ENCODE peak calls at places on chromosomes 6 and 20, in nine cellular contexts. S is heart left ventricle, F is A549, H is lower leg skin, Y is GM12892, A is uterus, L is IMR-90, E is ovary, W is stomach. U is an unnamed sample.

GRCh38 chr20:45685896-45686295 is 15.9 kb upstream of the WFDC11 start:
- DNase-seq in Y (no peak), E (no peak), H (no peak), F (peak), S (no peak), W (no peak), L (no peak), A (no peak), U (no peak)

GRCh38 chr20:56420940-56421688 is 9.1 kb downstream of the CASS4 start:
- DNase-seq in H (no peak), W (no peak), S (no peak), Y (no peak), E (no peak), L (no peak), F (no peak), A (no peak), U (no peak)

GRCh38 chr6:154805288-154805911 is 72.2 kb downstream of the SCAF8 start:
- DNase-seq in A (no peak), S (no peak), F (peak), W (no peak), L (peak), E (no peak), Y (no peak), H (no peak), U (no peak)

GRCh38 chr6:125791151-125791819 is 525 bp downstream of the NCOA7 start:
- DNase-seq in W (peak), L (peak), H (peak), A (peak), S (peak), E (peak), Y (no peak), F (peak), U (peak)

GRCh38 chr6:117829594-117830319 is 77.3 kb upstream of the SLC35F1 start:
- DNase-seq in E (no peak), A (no peak), F (peak), Y (no peak), W (no peak), H (no peak), S (no peak), L (peak), U (no peak)

GRCh38 chr6:83221886-83222479 is 28.8 kb downstream of the RWDD2A start:
- DNase-seq in F (no peak), H (no peak), Y (no peak), E (no peak), W (no peak), A (no peak), S (no peak), L (peak), U (no peak)

GRCh38 chr6:142728367-142728766 is 216.6 kb downstream of the HIVEP2 start:
- DNase-seq in Y (no peak), W (no peak), F (no peak), A (no peak), H (no peak), E (no peak), S (no peak), L (no peak), U (no peak)

GRCh38 chr20:56788671-56789610 is 159.8 kb downstream of the TFAP2C start:
- DNase-seq in Y (no peak), L (no peak), S (no peak), E (no peak), F (no peak), H (no peak), A (no peak), W (no peak), U (peak)

GRCh38 chr6:113450061-113450465 is 407.1 kb upstream of the MARCKS start:
- DNase-seq in Y (no peak), F (no peak), A (no peak), L (peak), E (no peak), H (no peak), S (no peak), W (no peak), U (no peak)

GRCh38 chr6:154615483-154616025 is 105.1 kb upstream of the CNKSR3 start:
- DNase-seq in H (peak), Y (no peak), L (peak), A (peak), E (peak), S (peak), F (peak), W (peak), U (peak)

GRCh38 chr20:24341781-24342180 is 127.6 kb upstream of the SYNDIG1 start:
- DNase-seq in F (no peak), H (no peak), Y (no peak), S (no peak), A (no peak), E (no peak), L (no peak), W (no peak), U (no peak)

GRCh38 chr20:47406849-47407682 is 50.6 kb upstream of the ZMYND8 start:
- DNase-seq in L (peak), H (no peak), S (no peak), E (no peak), Y (no peak), F (no peak), A (no peak), W (no peak), U (no peak)

GRCh38 chr20:35290186-35290886 is 1.9 kb downstream of the FAM83C start:
- DNase-seq in A (no peak), Y (no peak), L (no peak), W (no peak), S (no peak), H (no peak), F (no peak), E (no peak), U (no peak)

GRCh38 chr6:95087394-95088097 is 489.8 kb upstream of the MANEA start:
- DNase-seq in L (peak), E (no peak), Y (no peak), H (no peak), A (no peak), W (no peak), F (no peak), S (no peak), U (no peak)

GRCh38 chr20:57656252-57656820 is 36.1 kb upstream of the ZBP1 start:
- DNase-seq in L (no peak), F (no peak), S (peak), W (peak), Y (peak), H (no peak), A (peak), E (peak), U (no peak)

GRCh38 chr6:105193647-105194046 is 13.8 kb upstream of the POPDC3 start:
- DNase-seq in F (no peak), Y (no peak), E (no peak), L (peak), H (no peak), W (no peak), S (no peak), A (no peak), U (no peak)

GRCh38 chr6:113763883-113764282 is 93.3 kb upstream of the MARCKS start:
- DNase-seq in E (no peak), Y (peak), L (peak), H (no peak), W (no peak), S (no peak), F (peak), A (no peak), U (peak)

GRCh38 chr6:91716361-91716760 is 1129.5 kb upstream of the MAP3K7 start:
- DNase-seq in A (no peak), F (no peak), L (no peak), W (no peak), E (no peak), S (no peak), Y (no peak), H (no peak), U (no peak)

GRCh38 chr20:47999166-47999565 is 213.9 kb upstream of the SULF2 start:
- DNase-seq in S (no peak), A (no peak), L (no peak), W (no peak), H (no peak), F (no peak), E (no peak), Y (no peak), U (no peak)

GRCh38 chr6:26123675-26124549 is 36.7 kb downstream of the HFE start:
- DNase-seq in W (peak), H (peak), F (peak), S (peak), L (peak), E (peak), Y (peak), A (peak), U (peak)
- TF ChIP-seq POLR2A in W (peak), H (peak), F (peak), S (peak), L (peak), E (peak), Y (peak), A (peak), U (peak)

GRCh38 chr6:16238057-16238657 is at the start of gene GMPR:
- DNase-seq in W (peak), Y (peak), S (peak), F (no peak), L (peak), A (peak), E (peak), H (peak), U (peak)
- TF ChIP-seq POLR2A in W (no peak), Y (no peak), S (peak), F (no peak), L (no peak), A (peak), E (peak), H (no peak), U (peak)

DNA sequence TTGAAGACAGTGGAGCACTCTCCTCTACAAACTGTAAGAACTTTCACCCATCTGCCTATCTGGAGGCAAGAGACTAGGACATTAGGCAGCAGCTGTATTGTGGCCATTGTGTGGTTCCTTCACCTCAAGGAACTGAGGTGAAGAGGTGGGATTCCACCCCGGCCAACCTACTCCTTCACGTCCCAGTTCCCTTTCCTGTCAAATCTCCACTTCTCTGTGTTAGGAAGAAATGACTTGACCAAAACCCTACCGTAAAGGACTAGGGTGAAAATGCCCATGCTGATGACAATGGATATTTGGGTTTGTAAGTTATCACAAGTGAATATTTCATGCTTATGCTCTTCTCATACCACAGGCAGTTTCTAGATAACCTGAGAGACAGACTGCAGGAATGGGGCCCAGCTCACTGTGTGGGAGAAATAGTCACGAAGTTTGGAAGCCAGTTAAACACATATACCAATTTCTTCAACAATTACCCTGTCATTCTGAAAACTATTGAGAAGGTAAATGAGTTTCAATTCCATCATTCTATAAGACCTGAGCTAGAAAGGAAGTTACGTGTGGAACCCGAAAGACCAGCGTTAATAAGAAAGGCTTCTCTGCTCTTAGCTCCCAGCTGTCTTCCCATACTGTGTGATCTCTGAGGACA is 86.6 kb downstream of the ECT2L start:
- DNase-seq in W (no peak), Y (peak), A (no peak), S (no peak), E (no peak), L (no peak), F (no peak), H (no peak), U (no peak)
- TF ChIP-seq POLR2A in W (no peak), Y (no peak), A (no peak), S (no peak), E (no peak), L (no peak), F (no peak), H (no peak), U (no peak)

GRCh38 chr20:9352740-9353139 is 161.7 kb upstream of the LAMP5 start:
- DNase-seq in A (no peak), F (no peak), L (no peak), Y (no peak), H (no peak), W (no peak), E (no peak), S (no peak), U (no peak)

GRCh38 chr20:9348316-9348715 is 166.1 kb upstream of the LAMP5 start:
- DNase-seq in A (no peak), S (no peak), H (no peak), F (no peak), Y (no peak), L (no peak), W (no peak), E (no peak), U (no peak)

GRCh38 chr20:9349256-9349655 is 165.1 kb upstream of the LAMP5 start:
- DNase-seq in E (no peak), A (no peak), W (no peak), S (no peak), Y (no peak), L (no peak), H (no peak), F (no peak), U (no peak)

GRCh38 chr20:9344080-9344920 is 170.1 kb upstream of the LAMP5 start:
- DNase-seq in Y (no peak), E (no peak), W (no peak), H (no peak), A (peak), F (no peak), S (peak), L (peak), U (no peak)

GRCh38 chr20:9348746-9349145 is 165.6 kb upstream of the LAMP5 start:
- DNase-seq in E (no peak), F (no peak), L (peak), H (no peak), S (no peak), W (no peak), Y (no peak), A (no peak), U (no peak)
- TF ChIP-seq POLR2A in E (no peak), F (no peak), L (no peak), H (no peak), S (no peak), W (no peak), Y (no peak), A (no peak), U (no peak)

DNA sequence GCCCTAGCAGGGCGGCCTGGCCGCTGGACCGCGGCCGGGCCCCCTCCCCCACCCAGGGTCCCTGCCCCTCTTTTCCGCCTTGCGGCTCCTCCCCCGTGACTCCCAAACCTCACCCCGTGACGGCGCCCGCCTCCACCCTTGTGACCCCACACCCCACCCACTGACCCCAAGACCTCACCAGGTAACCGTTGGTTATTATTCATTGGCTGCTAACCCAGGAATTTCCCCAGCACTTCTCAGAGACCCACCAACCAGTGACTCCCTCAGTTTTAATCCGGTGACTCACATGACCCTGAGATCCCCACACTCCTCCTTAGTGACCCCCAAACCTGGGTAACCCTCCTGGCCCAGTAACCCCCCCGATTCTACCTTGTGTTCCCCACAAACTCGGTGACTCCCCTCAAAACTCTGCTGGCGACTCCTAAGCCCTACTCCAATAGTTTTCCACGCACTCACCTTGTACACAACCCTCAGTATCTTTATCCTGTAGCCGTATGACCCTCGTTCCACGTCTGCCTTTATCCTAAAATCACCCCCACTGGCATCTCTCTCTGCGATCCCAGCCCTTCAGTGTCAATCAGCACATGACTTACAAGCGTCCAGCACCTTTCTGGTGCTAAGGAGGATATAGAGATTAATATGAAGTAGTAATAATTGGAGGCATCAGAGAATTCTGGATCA is 551 bp downstream of the ZNF76 start:
- DNase-seq in Y (peak), S (peak), W (peak), F (peak), A (peak), H (peak), L (peak), E (peak), U (peak)
- TF ChIP-seq POLR2A in Y (no peak), S (no peak), W (no peak), F (no peak), A (no peak), H (no peak), L (no peak), E (no peak), U (no peak)

GRCh38 chr6:7146079-7146828 is 38.5 kb downstream of the RREB1 start:
- DNase-seq in L (peak), Y (no peak), W (peak), S (peak), A (peak), H (peak), F (no peak), E (peak), U (peak)
- TF ChIP-seq POLR2A in L (peak), Y (peak), W (no peak), S (no peak), A (no peak), H (no peak), F (no peak), E (no peak), U (no peak)

U was measured in H54.